ENCODE peak calls at places on chromosomes 2 and 18, in five cellular contexts. One of them, this sample, is unnamed.

GRCh38 chr18:56550121-56550520 is 88.3 kb downstream of the TXNL1 start:
- DNase-seq in HFFc6: no peak
- DNase-seq in GM23338: no peak
- DNase-seq in GM12865: no peak
- DNase-seq in kidney epithelial cell: no peak
- DNase-seq in this sample: no peak

GRCh38 chr2:64945973-64946736 is 43.0 kb upstream of the SLC1A4 start:
- DNase-seq in kidney epithelial cell: no peak
- DNase-seq in GM23338: no peak
- DNase-seq in HFFc6: no peak
- DNase-seq in GM12865: peak; percentile 94
- DNase-seq in this sample: no peak

GRCh38 chr2:126359494-126359893 is 296.5 kb upstream of the GYPC start:
- DNase-seq in kidney epithelial cell: no peak
- DNase-seq in HFFc6: no peak
- DNase-seq in GM23338: peak; percentile 33
- DNase-seq in GM12865: peak; percentile 22
- DNase-seq in this sample: no peak

GRCh38 chr2:26848336-26849055 is 564 bp downstream of the DPYSL5 start:
- DNase-seq in GM23338: peak; percentile 50
- DNase-seq in kidney epithelial cell: no peak
- DNase-seq in HFFc6: no peak
- DNase-seq in GM12865: no peak
- DNase-seq in this sample: peak; percentile 44

GRCh38 chr18:11176416-11176815 is 27.0 kb upstream of the PIEZO2 start:
- DNase-seq in HFFc6: peak; percentile 36
- DNase-seq in GM23338: no peak
- DNase-seq in kidney epithelial cell: no peak
- DNase-seq in GM12865: no peak
- DNase-seq in this sample: no peak

GRCh38 chr2:134273240-134273983 is 19.5 kb downstream of the MGAT5 start:
- DNase-seq in GM12865: no peak
- DNase-seq in kidney epithelial cell: no peak
- DNase-seq in HFFc6: no peak
- DNase-seq in GM23338: no peak
- DNase-seq in this sample: no peak

GRCh38 chr2:197191177-197191947 is 119.2 kb downstream of the ANKRD44 start:
- DNase-seq in kidney epithelial cell: no peak
- DNase-seq in GM23338: peak; percentile 71
- DNase-seq in GM12865: peak; percentile 68
- DNase-seq in HFFc6: peak; percentile 23
- DNase-seq in this sample: no peak

GRCh38 chr2:200744252-200744651 is 67.5 kb upstream of the BZW1 start:
- DNase-seq in HFFc6: no peak
- DNase-seq in GM12865: no peak
- DNase-seq in kidney epithelial cell: no peak
- DNase-seq in GM23338: no peak
- DNase-seq in this sample: no peak

GRCh38 chr2:202036601-202037037 is 3.0 kb downstream of the FZD7 start:
- DNase-seq in HFFc6: no peak
- DNase-seq in GM23338: no peak
- DNase-seq in kidney epithelial cell: no peak
- DNase-seq in GM12865: no peak
- DNase-seq in this sample: peak; percentile 56

GRCh38 chr18:415627-416612 is 84.6 kb downstream of the COLEC12 start:
- DNase-seq in GM23338: no peak
- DNase-seq in GM12865: no peak
- DNase-seq in HFFc6: peak; percentile 79
- DNase-seq in kidney epithelial cell: no peak
- DNase-seq in this sample: no peak

GRCh38 chr18:72727038-72727690 is 140.6 kb downstream of the NETO1 start:
- DNase-seq in kidney epithelial cell: no peak
- DNase-seq in HFFc6: no peak
- DNase-seq in GM23338: no peak
- DNase-seq in GM12865: no peak
- DNase-seq in this sample: no peak

GRCh38 chr2:44496130-44496529 is 134.4 kb downstream of the CAMKMT start:
- DNase-seq in GM23338: no peak
- DNase-seq in GM12865: no peak
- DNase-seq in kidney epithelial cell: no peak
- DNase-seq in HFFc6: no peak
- DNase-seq in this sample: no peak

GRCh38 chr18:33578371-33579146 is 540 bp downstream of the ASXL3 start:
- DNase-seq in kidney epithelial cell: no peak
- DNase-seq in HFFc6: no peak
- DNase-seq in GM12865: no peak
- DNase-seq in GM23338: peak; percentile 47
- DNase-seq in this sample: peak; percentile 25

GRCh38 chr18:46133534-46133933 is 29.3 kb downstream of the HAUS1 start:
- DNase-seq in HFFc6: no peak
- DNase-seq in kidney epithelial cell: no peak
- DNase-seq in GM23338: no peak
- DNase-seq in GM12865: no peak
- DNase-seq in this sample: no peak

GRCh38 chr2:64677530-64677929 is 23.8 kb upstream of the SERTAD2 start:
- DNase-seq in HFFc6: no peak
- DNase-seq in GM12865: no peak
- DNase-seq in GM23338: no peak
- DNase-seq in kidney epithelial cell: no peak
- DNase-seq in this sample: no peak

GRCh38 chr2:19264847-19265246 is 93.6 kb downstream of the OSR1 start:
- DNase-seq in kidney epithelial cell: no peak
- DNase-seq in GM23338: no peak
- DNase-seq in GM12865: no peak
- DNase-seq in HFFc6: no peak
- DNase-seq in this sample: no peak

GRCh38 chr2:225052703-225053102 is 10.4 kb upstream of the DOCK10 start:
- DNase-seq in kidney epithelial cell: no peak
- DNase-seq in GM23338: no peak
- DNase-seq in HFFc6: no peak
- DNase-seq in GM12865: peak; percentile 50
- DNase-seq in this sample: no peak

GRCh38 chr2:168328421-168328820 is 81.0 kb upstream of the STK39 start:
- DNase-seq in GM23338: peak; percentile 59
- DNase-seq in GM12865: no peak
- DNase-seq in kidney epithelial cell: no peak
- DNase-seq in HFFc6: no peak
- DNase-seq in this sample: no peak

GRCh38 chr2:212451786-212452200 is 86.8 kb downstream of the ERBB4 start:
- DNase-seq in kidney epithelial cell: peak; percentile 23
- DNase-seq in HFFc6: peak; percentile 12
- DNase-seq in GM23338: peak; percentile 15
- DNase-seq in GM12865: no peak
- DNase-seq in this sample: no peak

GRCh38 chr18:39966275-39966674 is 1988.8 kb upstream of the PIK3C3 start:
- DNase-seq in GM23338: peak; percentile 77
- DNase-seq in GM12865: no peak
- DNase-seq in kidney epithelial cell: no peak
- DNase-seq in HFFc6: no peak
- DNase-seq in this sample: no peak

GRCh38 chr2:42777883-42778805 is 14.2 kb upstream of the OXER1 start:
- DNase-seq in kidney epithelial cell: no peak
- DNase-seq in GM23338: peak; percentile 46
- DNase-seq in GM12865: no peak
- DNase-seq in HFFc6: peak; percentile 36
- DNase-seq in this sample: no peak

GRCh38 chr2:143607446-143608110 is 478.4 kb downstream of the ARHGAP15 start:
- DNase-seq in GM12865: no peak
- DNase-seq in HFFc6: peak; percentile 4
- DNase-seq in GM23338: peak; percentile 71
- DNase-seq in kidney epithelial cell: no peak
- DNase-seq in this sample: peak; percentile 13

GRCh38 chr2:182503886-182504285 is 77.0 kb upstream of the PDE1A start:
- DNase-seq in GM23338: no peak
- DNase-seq in HFFc6: peak; percentile 65
- DNase-seq in kidney epithelial cell: no peak
- DNase-seq in GM12865: no peak
- DNase-seq in this sample: no peak

GRCh38 chr2:120675460-120676130 is 60.1 kb upstream of the GLI2 start:
- DNase-seq in GM23338: peak; percentile 83
- DNase-seq in GM12865: peak; percentile 43
- DNase-seq in kidney epithelial cell: no peak
- DNase-seq in HFFc6: peak; percentile 52
- DNase-seq in this sample: peak; percentile 67

GRCh38 chr2:33223851-33224250 is 252.6 kb upstream of the RASGRP3 start:
- DNase-seq in kidney epithelial cell: no peak
- DNase-seq in HFFc6: no peak
- DNase-seq in GM12865: no peak
- DNase-seq in GM23338: no peak
- DNase-seq in this sample: no peak

GRCh38 chr2:181949047-181949446 is 36.6 kb upstream of the PPP1R1C start:
- DNase-seq in kidney epithelial cell: no peak
- DNase-seq in HFFc6: peak; percentile 59
- DNase-seq in GM23338: no peak
- DNase-seq in GM12865: no peak
- DNase-seq in this sample: no peak

GRCh38 chr2:36659218-36659617 is 37.3 kb upstream of the VIT start:
- DNase-seq in GM23338: no peak
- DNase-seq in GM12865: no peak
- DNase-seq in kidney epithelial cell: no peak
- DNase-seq in HFFc6: no peak
- DNase-seq in this sample: no peak

GRCh38 chr2:36663314-36663713 is 33.2 kb upstream of the VIT start:
- DNase-seq in GM12865: no peak
- DNase-seq in HFFc6: no peak
- DNase-seq in GM23338: no peak
- DNase-seq in kidney epithelial cell: no peak
- DNase-seq in this sample: no peak

GRCh38 chr2:36663851-36664715 is 32.4 kb upstream of the VIT start:
- DNase-seq in kidney epithelial cell: peak; percentile 31
- DNase-seq in GM12865: peak; percentile 65
- DNase-seq in GM23338: peak; percentile 86
- DNase-seq in HFFc6: peak; percentile 81
- DNase-seq in this sample: no peak

GRCh38 chr2:36659872-36660312 is 36.6 kb upstream of the VIT start:
- DNase-seq in kidney epithelial cell: no peak
- DNase-seq in GM23338: no peak
- DNase-seq in HFFc6: no peak
- DNase-seq in GM12865: peak; percentile 25
- DNase-seq in this sample: no peak

DNA sequence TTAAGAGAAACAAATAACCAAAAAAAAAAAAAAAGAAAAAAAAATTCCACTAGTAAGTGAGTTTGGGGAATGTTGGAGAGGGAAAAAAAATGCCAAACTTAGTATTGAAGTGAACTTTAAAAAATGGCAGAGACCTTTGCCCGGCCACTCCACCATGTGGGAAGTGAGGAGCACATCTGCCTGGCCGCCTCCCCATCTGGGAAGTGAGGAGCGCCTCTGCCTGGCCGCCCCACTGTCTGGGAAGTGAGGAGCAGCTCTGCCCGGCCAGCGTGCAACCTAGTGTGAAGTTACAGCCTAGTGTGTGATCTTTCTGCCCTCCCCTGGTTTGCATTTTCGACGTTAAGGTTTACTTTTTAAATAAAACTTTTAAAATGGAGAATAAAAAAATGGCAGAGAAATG is 33.9 kb upstream of the VIT start:
- DNase-seq in GM23338: no peak
- DNase-seq in HFFc6: no peak
- DNase-seq in GM12865: no peak
- DNase-seq in kidney epithelial cell: no peak
- DNase-seq in this sample: no peak
- TF ChIP-seq CTCF in GM23338: no peak
- TF ChIP-seq CTCF in HFFc6: no peak
- TF ChIP-seq CTCF in GM12865: no peak
- TF ChIP-seq CTCF in kidney epithelial cell: no peak
- TF ChIP-seq CTCF in this sample: no peak

GRCh38 chr2:88913280-88913679 is 221.8 kb downstream of the RPIA start:
- DNase-seq in GM12865: no peak
- DNase-seq in GM23338: no peak
- DNase-seq in HFFc6: no peak
- DNase-seq in kidney epithelial cell: no peak
- DNase-seq in this sample: no peak

GRCh38 chr2:88924533-88924932 is 233.1 kb downstream of the RPIA start:
- DNase-seq in kidney epithelial cell: no peak
- DNase-seq in HFFc6: no peak
- DNase-seq in GM23338: no peak
- DNase-seq in GM12865: no peak
- DNase-seq in this sample: no peak

GRCh38 chr2:88919087-88919738 is 227.7 kb downstream of the RPIA start:
- DNase-seq in kidney epithelial cell: no peak
- DNase-seq in HFFc6: peak; percentile 22
- DNase-seq in GM23338: peak; percentile 54
- DNase-seq in GM12865: peak; percentile 21
- DNase-seq in this sample: no peak
- TF ChIP-seq CTCF in kidney epithelial cell: peak; percentile 71
- TF ChIP-seq CTCF in HFFc6: peak; percentile 84
- TF ChIP-seq CTCF in GM23338: peak; percentile 74
- TF ChIP-seq CTCF in GM12865: peak; percentile 49
- TF ChIP-seq CTCF in this sample: no peak

GRCh38 chr2:98795903-98796676 is 65.2 kb upstream of the MGAT4A start:
- DNase-seq in kidney epithelial cell: no peak
- DNase-seq in GM12865: no peak
- DNase-seq in GM23338: peak; percentile 22
- DNase-seq in HFFc6: no peak
- DNase-seq in this sample: no peak
- TF ChIP-seq CTCF in kidney epithelial cell: no peak
- TF ChIP-seq CTCF in GM12865: no peak
- TF ChIP-seq CTCF in GM23338: no peak
- TF ChIP-seq CTCF in HFFc6: no peak
- TF ChIP-seq CTCF in this sample: no peak

DNA sequence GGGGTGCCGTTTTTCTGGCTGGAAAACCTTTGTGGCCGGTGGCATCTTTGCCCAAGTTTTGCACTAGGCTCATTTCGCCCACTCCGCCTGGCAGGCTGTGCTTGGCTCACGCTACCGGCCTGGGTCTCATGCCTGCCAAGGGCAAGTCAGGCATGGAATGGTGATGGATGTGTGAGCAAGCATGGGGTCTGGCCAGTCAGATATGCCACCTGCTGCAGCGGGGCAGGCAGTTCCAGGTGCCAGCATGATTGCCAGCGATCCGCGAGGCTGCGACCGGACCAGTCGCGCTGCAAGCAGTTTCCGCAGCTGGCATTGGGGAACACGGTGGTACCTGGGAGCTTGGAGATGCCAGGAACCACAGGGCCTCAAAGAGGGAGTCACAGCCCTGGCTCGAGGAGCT is 40.6 kb downstream of the TAF1B start:
- DNase-seq in kidney epithelial cell: no peak
- DNase-seq in GM23338: no peak
- DNase-seq in HFFc6: no peak
- DNase-seq in GM12865: no peak
- DNase-seq in this sample: no peak
- TF ChIP-seq CTCF in kidney epithelial cell: no peak
- TF ChIP-seq CTCF in GM23338: no peak
- TF ChIP-seq CTCF in HFFc6: no peak
- TF ChIP-seq CTCF in GM12865: no peak
- TF ChIP-seq CTCF in this sample: no peak